ENCODE peak calls at places on chromosomes 4 and X, in nine cellular contexts. D, N, T, Y, U, G, V, S and X are unnamed samples.

GRCh38 chr4:2848449-2848848 is 4.8 kb downstream of the ADD1 start:
- DNase-seq in T (no peak), D (no peak), U (peak), N (no peak), G (no peak), Y (no peak), S (peak), V (peak), X (no peak)

GRCh38 chr4:174929346-174929745 is 11.2 kb downstream of the ADAM29 start:
- DNase-seq in Y (peak), N (no peak), T (no peak), V (no peak), U (no peak), G (no peak), S (no peak), D (no peak), X (no peak)

GRCh38 chr4:3484057-3484973 is 21.2 kb downstream of the DOK7 start:
- DNase-seq in D (peak), N (peak), G (no peak), U (no peak), S (no peak), V (no peak), Y (no peak), T (peak), X (no peak)

GRCh38 chr4:186676531-186677158 is 47.0 kb downstream of the FAT1 start:
- DNase-seq in S (no peak), N (peak), V (no peak), D (no peak), T (no peak), G (no peak), U (peak), Y (no peak), X (no peak)

GRCh38 chrX:72351606-72352338 is 46.1 kb upstream of the CITED1 start:
- DNase-seq in N (no peak), V (no peak), S (no peak), D (no peak), G (no peak), Y (no peak), T (no peak), U (no peak), X (no peak)

GRCh38 chr4:92175250-92175649 is 128.5 kb upstream of the GRID2 start:
- DNase-seq in S (no peak), U (no peak), G (no peak), T (no peak), N (no peak), D (no peak), Y (no peak), V (no peak), X (no peak)

GRCh38 chr4:89949782-89950387 is 55.2 kb downstream of the MMRN1 start:
- DNase-seq in G (no peak), D (no peak), Y (no peak), N (no peak), S (no peak), T (peak), V (no peak), U (no peak), X (no peak)

GRCh38 chrX:10615931-10616780 is 4.2 kb downstream of the MID1 start:
- DNase-seq in G (peak), V (peak), D (no peak), N (no peak), T (peak), U (peak), Y (peak), S (peak), X (no peak)

GRCh38 chrX:108225456-108225730 is 133.8 kb downstream of the ATG4A start:
- DNase-seq in G (no peak), U (no peak), T (peak), V (no peak), N (no peak), Y (no peak), D (no peak), S (no peak), X (no peak)

GRCh38 chr4:55795342-55795741 is 24.2 kb upstream of the EXOC1L start:
- DNase-seq in S (no peak), G (no peak), V (no peak), T (no peak), N (no peak), U (no peak), D (no peak), Y (no peak), X (no peak)

GRCh38 chr4:2794707-2795557 is 2.0 kb downstream of the SH3BP2 start:
- DNase-seq in N (no peak), D (peak), S (no peak), T (peak), V (peak), G (peak), U (peak), Y (peak), X (no peak)

GRCh38 chr4:168859888-168860694 is 150.0 kb downstream of the CBR4 start:
- DNase-seq in V (no peak), T (no peak), G (no peak), Y (no peak), D (no peak), N (no peak), U (peak), S (no peak), X (no peak)

GRCh38 chr4:41072021-41072777 is 142.1 kb downstream of the APBB2 start:
- DNase-seq in G (no peak), S (no peak), U (no peak), D (no peak), V (no peak), Y (no peak), N (no peak), T (no peak), X (no peak)

GRCh38 chrX:8784162-8784561 is 17.0 kb downstream of the FAM9A start:
- DNase-seq in N (no peak), D (no peak), T (no peak), G (no peak), V (no peak), U (no peak), S (no peak), Y (no peak), X (no peak)
- TF ChIP-seq POLR2A in N (no peak), D (no peak), T (no peak), G (no peak), V (no peak), U (no peak), S (no peak), Y (no peak), X (no peak)

GRCh38 chr4:72715299-72715698 is 146.3 kb upstream of the ADAMTS3 start:
- DNase-seq in T (no peak), D (no peak), Y (no peak), U (no peak), S (no peak), V (no peak), N (no peak), G (no peak), X (no peak)
- TF ChIP-seq POLR2A in T (no peak), D (no peak), Y (no peak), U (no peak), S (no peak), V (no peak), N (no peak), G (no peak), X (no peak)

GRCh38 chr4:149160370-149160769 is 655.3 kb downstream of the IQCM start:
- DNase-seq in Y (no peak), U (no peak), S (no peak), G (no peak), T (no peak), V (no peak), D (no peak), N (no peak), X (no peak)
- TF ChIP-seq POLR2A in Y (no peak), U (no peak), S (no peak), G (no peak), T (no peak), V (no peak), D (no peak), N (no peak), X (no peak)

GRCh38 chrX:47212381-47213293 is 5.8 kb upstream of the CDK16 start:
- DNase-seq in S (no peak), G (no peak), D (peak), U (no peak), V (no peak), T (no peak), Y (no peak), N (no peak), X (no peak)
- TF ChIP-seq POLR2A in S (no peak), G (no peak), D (no peak), U (no peak), V (no peak), T (no peak), Y (no peak), N (no peak), X (no peak)

DNA sequence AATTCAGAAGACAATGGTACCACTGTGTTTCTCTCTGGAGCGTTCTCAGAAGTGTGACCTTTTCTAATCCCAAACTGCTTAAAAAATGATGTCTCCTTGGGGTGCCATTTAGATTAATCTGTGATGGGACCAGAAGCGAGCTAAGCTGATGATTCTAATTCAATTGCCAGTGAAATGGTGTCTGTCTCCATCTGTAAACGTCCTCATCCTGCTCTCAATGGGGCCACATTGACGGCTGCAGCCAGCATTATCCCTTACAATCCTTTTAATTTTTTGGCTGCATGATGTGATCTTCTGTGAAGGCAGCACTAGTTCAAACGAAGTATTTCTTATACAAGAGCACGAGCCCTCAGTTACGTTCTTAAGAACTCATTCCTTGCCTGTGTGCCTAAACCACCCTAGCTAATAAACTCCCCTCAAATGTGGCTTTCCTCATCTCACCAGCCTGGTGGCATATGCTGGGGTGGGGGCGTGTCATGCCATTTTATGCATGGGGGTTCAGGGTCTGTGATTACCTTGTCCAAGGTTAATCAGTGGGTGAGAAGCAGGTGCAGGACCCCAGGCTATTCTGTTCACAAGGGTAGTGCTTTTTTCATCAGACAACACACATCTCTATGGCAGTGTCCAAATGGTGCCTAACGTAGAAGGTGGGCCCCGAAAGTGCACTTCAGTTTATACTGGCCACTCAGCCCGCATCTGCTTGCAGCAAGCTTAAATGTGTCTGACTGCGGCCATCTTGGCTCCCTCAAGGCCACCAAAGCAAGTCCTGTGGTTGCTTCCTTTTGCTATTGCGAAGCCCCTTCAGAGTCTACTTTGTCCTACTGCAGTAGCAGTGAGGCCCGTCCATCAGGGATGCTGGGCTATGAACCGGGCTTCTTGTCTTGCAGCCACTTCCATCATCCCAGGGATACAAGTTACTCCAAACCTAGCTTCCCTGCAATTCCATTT is 45.7 kb upstream of the SLC2A9 start:
- DNase-seq in N (no peak), V (no peak), T (no peak), G (no peak), S (no peak), U (no peak), Y (no peak), D (no peak), X (no peak)
- TF ChIP-seq POLR2A in N (no peak), V (no peak), T (no peak), G (no peak), S (no peak), U (no peak), Y (no peak), D (no peak), X (no peak)

GRCh38 chr4:38782452-38783108 is at the start of gene TLR10:
- DNase-seq in D (no peak), V (peak), N (peak), S (peak), G (no peak), U (peak), Y (peak), T (peak), X (peak)
- TF ChIP-seq POLR2A in D (peak), V (no peak), N (no peak), S (no peak), G (no peak), U (no peak), Y (no peak), T (no peak), X (no peak)